ENCODE peak calls at places on chromosomes 5 and 9, in five cellular contexts. A is choroid plexus epithelial cell, P is IMR-90, V is HepG2, W is uterus. F is an unnamed sample.
A peak's percentile ranks its signal among the peaks of the same experiment; 100 is the strongest.

GRCh38 chr5:107602896-107603295 is 67.8 kb downstream of the EFNA5 start:
- DNase-seq in A (no peak), P (no peak), V (no peak), W (no peak), F (no peak)

GRCh38 chr5:136031713-136032112 is 2.9 kb downstream of the TGFBI start:
- DNase-seq in A (no peak), P (no peak), V (no peak), W (no peak), F (no peak)

GRCh38 chr5:39009280-39009679 is 64.9 kb downstream of the RICTOR start:
- DNase-seq in A (no peak), P (no peak), V (no peak), W (no peak), F (no peak)

GRCh38 chr5:180598316-180598701 is 7.0 kb upstream of the SCGB3A1 start:
- DNase-seq in A (no peak), P (no peak), V (no peak), W (no peak), F (no peak)

GRCh38 chr5:179699640-179700298 is 1.0 kb downstream of the CANX start:
- DNase-seq in A (peak; percentile 43), P (peak; percentile 36), V (peak; percentile 57), W (no peak), F (peak; percentile 25)

GRCh38 chr5:107378218-107378899 is 292.4 kb downstream of the EFNA5 start:
- DNase-seq in A (no peak), P (peak; percentile 18), V (peak; percentile 23), W (no peak), F (no peak)

GRCh38 chr5:1409386-1410110 is 35.7 kb downstream of the SLC6A3 start:
- DNase-seq in A (peak; percentile 30), P (peak; percentile 13), V (no peak), W (no peak), F (peak; percentile 2)

GRCh38 chr5:19519448-19519847 is 468.6 kb downstream of the CDH18 start:
- DNase-seq in A (no peak), P (no peak), V (no peak), W (no peak), F (no peak)

GRCh38 chr5:154356256-154356655 is 89.5 kb upstream of the SAP30L start:
- DNase-seq in A (peak; percentile 53), P (peak; percentile 51), V (no peak), W (no peak), F (no peak)

GRCh38 chr9:98810106-98810840 is 2.8 kb downstream of the GALNT12 start:
- DNase-seq in A (no peak), P (no peak), V (no peak), W (no peak), F (no peak)

GRCh38 chr9:36861528-36862205 is 172.4 kb downstream of the PAX5 start:
- DNase-seq in A (no peak), P (no peak), V (no peak), W (no peak), F (no peak)
- TF ChIP-seq CTCF in A (no peak), P (no peak), V (no peak), W (no peak), F (no peak)

GRCh38 chr5:134098690-134099089 is 15.8 kb upstream of the TCF7 start:
- DNase-seq in A (no peak), P (no peak), V (peak; percentile 93), W (no peak), F (no peak)

GRCh38 chr5:134099939-134100282 is 14.6 kb upstream of the TCF7 start:
- DNase-seq in A (no peak), P (no peak), V (no peak), W (no peak), F (no peak)

GRCh38 chr5:134097221-134097620 is 17.3 kb upstream of the TCF7 start:
- DNase-seq in A (no peak), P (no peak), V (no peak), W (no peak), F (peak; percentile 59)

GRCh38 chr5:134100283-134101011 is 14.0 kb upstream of the TCF7 start:
- DNase-seq in A (peak; percentile 83), P (peak; percentile 76), V (no peak), W (no peak), F (peak; percentile 80)

GRCh38 chr5:134099288-134099872 is 15.1 kb upstream of the TCF7 start:
- DNase-seq in A (peak; percentile 23), P (no peak), V (no peak), W (no peak), F (no peak)
- H3K4me3 ChIP-seq in A (no peak overlapping the region), P (no peak overlapping the region), V (peak overlapping the region; percentile 4), W (no peak overlapping the region), F (no peak overlapping the region)

DNA sequence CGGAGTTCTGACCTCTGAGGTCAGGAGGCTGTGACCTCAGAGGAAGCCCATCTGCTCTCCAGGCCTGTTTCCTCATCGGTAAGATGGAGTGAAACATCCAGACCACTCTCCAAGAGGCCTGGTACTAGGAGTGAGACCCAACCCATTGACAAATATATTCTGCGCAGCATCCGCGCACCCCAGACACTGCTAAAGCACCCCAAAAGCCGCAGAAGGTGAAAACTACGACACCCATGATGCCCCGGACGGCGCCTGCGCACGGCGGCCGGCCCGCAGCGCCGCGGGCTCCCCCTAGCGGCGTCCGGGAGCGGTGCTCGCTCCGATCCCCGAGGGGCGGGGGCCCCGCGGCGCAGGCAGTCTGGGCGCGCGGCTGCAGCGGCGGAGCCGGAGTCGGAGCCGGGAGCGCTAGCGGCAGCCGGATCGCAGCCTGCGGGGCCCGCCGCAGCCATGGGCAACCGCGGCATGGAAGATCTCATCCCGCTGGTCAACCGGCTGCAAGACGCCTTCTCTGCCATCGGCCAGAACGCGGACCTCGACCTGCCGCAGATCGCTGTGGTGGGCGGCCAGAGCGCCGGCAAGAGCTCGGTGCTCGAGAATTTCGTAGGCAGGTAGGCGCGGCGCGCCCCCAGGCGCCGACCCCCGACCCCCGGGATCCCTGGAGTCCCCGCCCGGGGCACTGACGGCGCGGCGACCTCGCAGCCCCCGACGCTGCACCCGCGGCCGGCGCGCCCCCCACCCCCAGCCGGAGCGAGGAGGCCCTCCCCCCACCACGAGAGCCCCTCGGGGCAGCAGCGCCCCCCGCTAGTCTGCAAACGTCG is at the start of gene DNM1:
- DNase-seq in A (peak; percentile 61), P (peak; percentile 54), V (no peak), W (no peak), F (peak; percentile 44)
- TF ChIP-seq CTCF in A (peak; percentile 39), P (peak; percentile 98), V (peak; percentile 70), W (peak; percentile 99), F (peak; percentile 60)

DNA sequence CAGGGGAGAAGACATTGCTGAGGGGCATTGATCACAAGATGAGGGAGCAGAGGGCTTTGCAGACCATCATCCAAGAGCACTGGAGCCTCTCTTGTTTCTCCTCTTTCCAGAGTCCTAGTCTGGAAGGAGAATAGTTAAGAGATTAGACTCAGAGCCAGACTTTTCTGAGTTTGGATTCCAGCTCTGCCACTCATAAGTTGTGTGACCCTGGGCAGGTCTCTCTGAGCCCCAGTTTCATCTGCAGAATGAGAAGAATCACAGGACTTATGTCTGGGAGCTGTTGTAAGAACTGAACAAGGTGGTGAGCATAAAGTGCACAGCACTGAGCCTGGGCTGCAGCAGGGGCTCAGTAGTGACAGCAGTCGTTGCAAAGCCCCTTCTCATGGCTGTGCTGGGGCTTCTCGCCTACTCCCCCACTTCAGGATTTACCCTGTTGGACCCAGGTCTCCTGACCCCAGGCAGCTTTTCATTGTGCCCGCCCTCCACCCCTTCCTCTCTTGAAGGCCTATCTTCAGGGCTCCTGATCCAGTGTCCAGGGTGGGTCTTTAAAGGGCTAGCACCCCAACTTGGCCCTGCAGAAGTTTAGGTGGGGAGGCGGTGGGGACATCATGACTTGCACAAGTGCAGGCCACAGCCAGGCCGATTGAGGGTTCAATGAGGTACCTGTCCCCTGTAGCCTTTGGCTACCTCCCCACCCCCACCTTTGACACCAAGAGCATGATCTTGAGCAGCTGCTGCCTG is 1.5 kb downstream of the SYNPO start:
- DNase-seq in A (no peak), P (no peak), V (no peak), W (no peak), F (no peak)
- H3K4me3 ChIP-seq in A (peak overlapping the region; percentile 58), P (peak overlapping the region; percentile 50), V (no peak overlapping the region), W (no peak overlapping the region), F (peak overlapping the region; percentile 48)

DNA sequence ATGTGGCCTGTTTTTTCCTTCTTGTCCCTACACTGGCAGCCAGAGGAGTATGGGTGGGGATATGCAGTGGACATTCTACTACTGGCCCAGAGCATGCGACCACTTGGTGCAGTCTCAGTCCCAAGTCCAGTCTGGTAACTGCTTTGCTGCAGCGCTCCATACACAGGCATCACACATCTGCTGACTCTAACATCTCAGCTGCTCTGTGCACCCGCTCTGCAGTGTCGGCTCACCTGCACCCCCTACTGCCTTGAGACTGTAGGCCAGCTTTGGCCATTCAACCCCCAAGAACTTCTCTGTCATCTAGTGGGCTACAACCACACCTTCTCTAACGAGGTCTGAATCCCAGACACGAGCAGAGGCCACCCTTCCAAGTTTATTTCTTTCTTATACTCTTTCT is 46.4 kb upstream of the SLCO6A1 start:
- DNase-seq in A (peak; percentile 28), P (no peak), V (peak; percentile 35), W (no peak), F (no peak)
- TF ChIP-seq CTCF in A (peak; percentile 53), P (peak; percentile 15), V (peak; percentile 81), W (no peak), F (peak; percentile 38)

GRCh38 chr5:132425975-132426524 is 56.5 kb downstream of the SLC22A5 start:
- DNase-seq in A (no peak), P (no peak), V (no peak), W (no peak), F (no peak)
- H3K4me3 ChIP-seq in A (no peak overlapping the region), P (no peak overlapping the region), V (no peak overlapping the region), W (no peak overlapping the region), F (no peak overlapping the region)

GRCh38 chr9:75064307-75065025 is 23.5 kb downstream of the NMRK1 start:
- DNase-seq in A (peak; percentile 62), P (peak; percentile 72), V (no peak), W (peak; percentile 41), F (peak; percentile 61)
- TF ChIP-seq CTCF in A (no peak), P (no peak), V (no peak), W (no peak), F (no peak)

F was measured in astrocyte of the spinal cord.